ENCODE peak calls at places on chromosome 21, in four cellular contexts. F is IMR-90, U is K562, E is GM12878. X is an unnamed sample.

GRCh38 chr21:37373539-37373938 is 7.0 kb downstream of the DYRK1A start:
- DNase-seq in F (no peak), U (no peak), E (no peak), X (no peak)

GRCh38 chr21:16071082-16071481 is 341.3 kb downstream of the USP25 start:
- DNase-seq in F (no peak), U (no peak), E (no peak), X (no peak)

GRCh38 chr21:33840771-33841170 is 74.8 kb downstream of the ATP5PO start:
- DNase-seq in F (peak), U (no peak), E (no peak), X (no peak)

GRCh38 chr21:43741425-43742096 is 22.6 kb downstream of the PDXK start:
- DNase-seq in F (no peak), U (no peak), E (no peak), X (no peak)

GRCh38 chr21:33229776-33230517 is at the start of gene IFNAR2:
- DNase-seq in F (peak), U (peak), E (no peak), X (peak)

GRCh38 chr21:29075706-29076447 is 2.4 kb upstream of the CCT8 start:
- DNase-seq in F (peak), U (no peak), E (no peak), X (no peak)

GRCh38 chr21:26800455-26801454 is 44.5 kb downstream of the ADAMTS1 start:
- DNase-seq in F (peak), U (no peak), E (no peak), X (no peak)

GRCh38 chr21:37365657-37366487 is 701 bp upstream of the DYRK1A start:
- DNase-seq in F (peak), U (peak), E (no peak), X (peak)

GRCh38 chr21:31557421-31557955 is 102.0 kb upstream of the SOD1 start:
- DNase-seq in F (no peak), U (no peak), E (no peak), X (no peak)

GRCh38 chr21:45335151-45335760 is 47.6 kb upstream of the POFUT2 start:
- DNase-seq in F (no peak), U (no peak), E (no peak), X (no peak)

GRCh38 chr21:38249256-38249655 is 7.5 kb upstream of the KCNJ15 start:
- DNase-seq in F (no peak), U (no peak), E (peak), X (no peak)

GRCh38 chr21:31999810-32000468 is 127.1 kb downstream of the HUNK start:
- DNase-seq in F (no peak), U (no peak), E (no peak), X (no peak)

GRCh38 chr21:16071761-16072160 is 342.0 kb downstream of the USP25 start:
- DNase-seq in F (no peak), U (no peak), E (no peak), X (no peak)

GRCh38 chr21:15257646-15258045 is 192.8 kb upstream of the NRIP1 start:
- DNase-seq in F (no peak), U (no peak), E (no peak), X (no peak)

GRCh38 chr21:37153935-37154350 is 80.9 kb downstream of the TTC3 start:
- DNase-seq in F (peak), U (no peak), E (no peak), X (peak)

GRCh38 chr21:44872568-44873355 is 728 bp downstream of the PTTG1IP start:
- DNase-seq in F (peak), U (peak), E (no peak), X (peak)

GRCh38 chr21:26840912-26841311 is 4.3 kb downstream of the ADAMTS1 start:
- DNase-seq in F (peak), U (no peak), E (no peak), X (peak)

GRCh38 chr21:16072692-16073091 is 342.9 kb downstream of the USP25 start:
- DNase-seq in F (peak), U (no peak), E (no peak), X (no peak)

GRCh38 chr21:45322960-45323461 is 35.3 kb upstream of the POFUT2 start:
- DNase-seq in F (no peak), U (no peak), E (no peak), X (no peak)

GRCh38 chr21:33402011-33402979 is 918 bp upstream of the IFNGR2 start:
- DNase-seq in F (peak), U (no peak), E (no peak), X (peak)

GRCh38 chr21:29423521-29423920 is 124.8 kb downstream of the BACH1 start:
- DNase-seq in F (no peak), U (no peak), E (no peak), X (no peak)

GRCh38 chr21:37710555-37711293 is 205.5 kb downstream of the KCNJ6 start:
- DNase-seq in F (peak), U (no peak), E (no peak), X (no peak)

GRCh38 chr21:15669247-15669646 is 60.5 kb upstream of the USP25 start:
- DNase-seq in F (peak), U (no peak), E (no peak), X (no peak)

GRCh38 chr21:43933680-43934079 is 68.7 kb downstream of the AGPAT3 start:
- DNase-seq in F (no peak), U (no peak), E (no peak), X (no peak)

GRCh38 chr21:32392299-32392879 is 423 bp downstream of the URB1 start:
- DNase-seq in F (no peak), U (peak), E (no peak), X (peak)

GRCh38 chr21:19607983-19608668 is 1204.5 kb upstream of the TMPRSS15 start:
- DNase-seq in F (no peak), U (peak), E (no peak), X (no peak)

GRCh38 chr21:44085491-44086321 is 21.5 kb upstream of the PWP2 start:
- DNase-seq in F (no peak), U (no peak), E (no peak), X (peak)

GRCh38 chr21:43971201-43971991 is 40.7 kb upstream of the TRAPPC10 start:
- DNase-seq in F (no peak), U (no peak), E (no peak), X (no peak)

GRCh38 chr21:15219866-15220265 is 155.1 kb upstream of the NRIP1 start:
- DNase-seq in F (no peak), U (no peak), E (no peak), X (no peak)

GRCh38 chr21:21188513-21189188 is 190.4 kb downstream of the NCAM2 start:
- DNase-seq in F (no peak), U (no peak), E (no peak), X (no peak)

GRCh38 chr21:36487641-36488307 is 7.9 kb upstream of the CLDN14 start:
- DNase-seq in F (peak), U (no peak), E (no peak), X (peak)

GRCh38 chr21:44708213-44708865 is 3.0 kb downstream of the TSPEAR start:
- DNase-seq in F (no peak), U (no peak), E (no peak), X (no peak)

GRCh38 chr21:37758997-37759396 is 157.3 kb downstream of the KCNJ6 start:
- DNase-seq in F (peak), U (peak), E (no peak), X (peak)

GRCh38 chr21:25572895-25573310 is 34.4 kb downstream of the MRPL39 start:
- DNase-seq in F (peak), U (no peak), E (peak), X (peak)
- TF ChIP-seq FOS in F (no peak), U (no peak), E (no peak), X (no peak)

GRCh38 chr21:35229290-35229689 is 180.2 kb upstream of the RUNX1 start:
- DNase-seq in F (no peak), U (peak), E (no peak), X (no peak)

GRCh38 chr21:35227774-35228173 is 178.7 kb upstream of the RUNX1 start:
- DNase-seq in F (no peak), U (no peak), E (no peak), X (no peak)

GRCh38 chr21:35225573-35225972 is 176.5 kb upstream of the RUNX1 start:
- DNase-seq in F (no peak), U (no peak), E (no peak), X (no peak)

GRCh38 chr21:35226302-35226701 is 177.2 kb upstream of the RUNX1 start:
- DNase-seq in F (peak), U (no peak), E (no peak), X (peak)

DNA sequence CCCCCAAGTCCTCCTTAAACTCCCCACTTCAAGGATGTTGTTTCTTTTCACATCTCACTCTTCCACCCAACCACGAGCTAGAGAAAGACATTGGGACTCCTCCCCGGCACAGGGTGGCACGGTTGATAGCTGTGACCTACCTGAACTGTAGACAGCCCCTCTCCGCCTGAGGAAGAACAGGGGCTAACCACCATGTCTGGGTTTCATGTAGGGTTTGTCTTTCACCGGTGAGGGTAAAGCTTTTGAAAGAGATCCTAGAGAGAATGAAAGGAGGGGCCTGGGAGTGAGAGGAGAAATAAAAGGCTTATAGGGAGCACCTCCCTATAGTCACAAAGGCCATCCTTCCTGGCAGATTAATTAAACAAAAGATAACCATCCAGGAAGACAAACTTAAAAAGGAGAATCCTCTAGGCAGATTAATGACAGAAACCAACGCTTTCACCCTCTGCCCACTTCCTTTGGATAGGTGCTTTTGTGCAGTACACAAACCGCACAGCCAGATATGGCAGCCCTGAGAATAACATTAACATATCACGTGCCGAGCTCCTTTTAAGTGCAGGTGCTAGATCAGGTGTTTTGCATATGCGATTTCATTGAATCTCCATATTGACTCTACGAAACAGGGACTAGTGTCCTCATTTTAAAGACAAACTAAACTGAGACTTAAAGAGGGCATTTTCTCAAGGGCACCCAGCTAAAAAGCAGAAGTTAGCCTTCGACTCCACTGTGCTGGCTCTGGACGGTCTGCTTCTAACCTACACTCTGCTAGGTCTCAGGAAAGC is 178.0 kb upstream of the RUNX1 start:
- DNase-seq in F (no peak), U (no peak), E (peak), X (no peak)
- TF ChIP-seq FOS in F (no peak), U (no peak), E (no peak), X (no peak)

DNA sequence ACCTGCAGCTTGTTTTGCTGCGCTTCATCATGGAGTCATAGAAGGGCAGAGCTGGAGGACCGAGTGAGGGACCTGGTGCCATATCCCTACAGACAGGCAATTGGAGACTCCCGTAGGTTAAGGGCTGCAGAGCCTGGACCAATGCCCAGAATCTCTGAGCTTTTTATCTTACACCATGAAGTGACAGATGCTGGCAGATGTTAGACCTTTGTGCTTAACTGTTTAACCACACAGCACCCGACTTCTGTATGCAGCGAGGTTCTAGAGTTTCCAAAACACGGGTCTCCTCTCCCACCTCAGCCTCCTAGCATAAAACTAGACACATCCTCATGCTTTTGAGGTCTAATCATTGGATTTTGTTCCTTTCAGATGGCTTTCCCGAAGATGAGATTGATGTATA is 47.5 kb downstream of the B3GALT5 start:
- DNase-seq in F (peak), U (peak), E (no peak), X (peak)
- TF ChIP-seq FOS in F (no peak), U (no peak), E (no peak), X (no peak)

GRCh38 chr21:41932576-41933258 is 21.1 kb downstream of the C2CD2 start:
- DNase-seq in F (peak), U (peak), E (no peak), X (no peak)
- TF ChIP-seq FOS in F (no peak), U (no peak), E (no peak), X (no peak)

DNA sequence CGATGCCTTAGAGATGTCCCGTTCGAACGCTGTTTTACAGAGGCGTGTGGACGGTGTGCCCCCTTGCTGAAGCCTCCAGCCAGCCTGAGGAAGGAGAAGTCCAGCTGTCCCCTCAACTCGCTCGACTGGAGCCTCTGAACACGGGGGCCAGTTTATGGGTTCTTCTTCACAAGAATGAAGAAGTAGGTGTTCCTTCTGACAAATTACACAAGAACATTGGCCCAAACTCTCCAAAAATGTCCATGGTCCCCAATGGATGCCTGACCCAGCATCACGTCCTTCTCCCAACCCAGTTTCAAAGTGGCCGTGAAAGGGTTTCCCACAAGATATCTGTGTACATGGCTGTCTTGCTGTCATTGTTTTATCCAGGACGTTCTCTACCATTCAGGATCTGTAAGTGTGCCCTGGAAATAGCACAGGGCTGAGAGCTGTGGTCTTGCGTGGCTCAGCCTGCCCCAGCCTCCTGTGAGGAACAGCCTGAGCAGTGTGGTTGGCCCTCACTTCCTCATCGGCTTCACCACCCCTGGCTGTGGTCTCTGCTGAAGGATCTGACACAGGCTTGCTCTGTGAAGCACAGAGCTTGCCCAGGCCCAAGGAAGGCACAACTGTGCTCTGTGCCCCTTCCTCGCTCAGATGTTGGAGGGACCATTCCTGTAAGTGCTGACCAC is 1.0 kb upstream of the S100B start:
- DNase-seq in F (no peak), U (no peak), E (peak), X (no peak)
- TF ChIP-seq FOS in F (no peak), U (no peak), E (no peak), X (no peak)

DNA sequence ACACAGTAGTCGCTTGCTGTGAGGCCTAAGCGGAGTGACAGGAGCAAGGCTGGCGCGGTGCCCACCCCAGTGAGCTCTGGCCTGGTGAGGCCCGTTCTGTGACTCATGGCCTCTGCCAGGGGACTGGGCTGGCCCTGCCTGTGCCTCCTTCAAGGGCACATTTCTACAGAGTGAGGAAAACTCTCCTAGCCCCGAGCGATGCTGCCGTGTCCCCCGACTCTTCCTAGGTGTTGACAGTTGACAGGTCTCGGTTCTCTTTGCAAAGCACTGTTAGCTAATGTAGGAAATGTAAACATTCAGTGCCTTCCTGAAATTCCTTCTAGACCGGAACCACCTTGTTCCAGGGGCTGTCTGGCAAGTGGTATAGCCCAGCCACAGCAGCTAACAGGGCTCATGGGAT is 43.9 kb downstream of the ABCG1 start:
- DNase-seq in F (peak), U (no peak), E (no peak), X (peak)
- TF ChIP-seq FOS in F (no peak), U (no peak), E (no peak), X (peak)